ENCODE peak calls at places on chromosomes 16 and 17, in seven cellular contexts. I is ascending aorta, Q is sigmoid colon, V is cardiac muscle cell, W is adrenal gland, O is pancreas, L is thoracic aorta. D is an unnamed sample. For H3K27me3 and H3K36me3, the result is how much of the 10 kb centered on the place peaks cover.

GRCh38 chr17:79038545-79039135 is 14.7 kb downstream of the C1QTNF1 start:
- DNase-seq in W (peak), O (peak), I (peak), Q (peak), V (no peak), L (no peak), D (no peak)

GRCh38 chr17:62919388-62919787 is 46.6 kb upstream of the TANC2 start:
- DNase-seq in L (no peak), O (no peak), V (peak), Q (no peak), I (no peak), W (no peak), D (peak)

GRCh38 chr17:30021708-30022317 is 80.4 kb downstream of the EFCAB5 start:
- DNase-seq in L (no peak), W (peak), V (peak), I (no peak), Q (no peak), O (no peak), D (peak)

GRCh38 chr17:48973806-48974205 is 5.4 kb upstream of the GIP start:
- DNase-seq in W (no peak), O (peak), Q (peak), I (no peak), V (no peak), L (no peak), D (no peak)

GRCh38 chr17:42969006-42969581 is 4.8 kb upstream of the AARSD1 start:
- DNase-seq in V (no peak), Q (no peak), I (no peak), L (no peak), W (peak), O (no peak), D (no peak)

GRCh38 chr16:24499193-24499814 is 40.1 kb upstream of the RBBP6 start:
- DNase-seq in Q (no peak), L (no peak), O (no peak), I (no peak), W (peak), V (peak), D (no peak)

GRCh38 chr16:49280022-49280741 is 1.5 kb downstream of the CBLN1 start:
- DNase-seq in W (no peak), V (peak), Q (no peak), O (peak), I (no peak), L (no peak), D (no peak)

GRCh38 chr16:83935858-83936255 is 17.2 kb upstream of the OSGIN1 start:
- DNase-seq in I (no peak), Q (no peak), O (peak), L (no peak), V (no peak), W (no peak), D (no peak)

GRCh38 chr17:16938496-16939270 is 33.2 kb downstream of the TNFRSF13B start:
- DNase-seq in L (no peak), Q (peak), I (peak), V (peak), W (no peak), O (peak), D (no peak)

GRCh38 chr16:66888647-66889615 is 8.6 kb downstream of the PDP2 start:
- DNase-seq in O (no peak), V (no peak), Q (no peak), L (no peak), I (no peak), W (no peak), D (no peak)

GRCh38 chr16:78289844-78290277 is 190.4 kb downstream of the WWOX start:
- DNase-seq in V (no peak), I (no peak), L (no peak), W (no peak), O (no peak), Q (no peak), D (no peak)

GRCh38 chr16:58378401-58378800 is 13.9 kb upstream of the GINS3 start:
- DNase-seq in W (no peak), V (no peak), Q (no peak), L (no peak), I (no peak), O (no peak), D (no peak)

GRCh38 chr17:413016-413350 is 60.4 kb upstream of the RPH3AL start:
- DNase-seq in V (no peak), L (no peak), I (no peak), W (peak), O (peak), Q (peak), D (no peak)

GRCh38 chr16:75248142-75248535 is 3.3 kb downstream of the BCAR1 start:
- DNase-seq in Q (no peak), V (no peak), W (no peak), I (no peak), O (peak), L (no peak), D (no peak)

GRCh38 chr17:76540381-76541300 is 797 bp downstream of the PRCD start:
- DNase-seq in Q (peak), W (peak), L (peak), V (peak), I (peak), O (peak), D (peak)

GRCh38 chr17:82497483-82498405 is 21.8 kb upstream of the FOXK2 start:
- DNase-seq in L (no peak), O (peak), I (no peak), V (peak), Q (peak), W (peak), D (no peak)

GRCh38 chr17:48615963-48616718 is 1.0 kb upstream of the HOXB8 start:
- DNase-seq in Q (no peak), W (no peak), I (no peak), V (no peak), L (no peak), O (no peak), D (no peak)

GRCh38 chr16:2983706-2984136 is 3.5 kb upstream of the PKMYT1 start:
- DNase-seq in O (peak), L (peak), Q (peak), W (peak), I (peak), V (peak), D (no peak)

GRCh38 chr17:28384281-28385036 is 13.0 kb downstream of the SARM1 start:
- DNase-seq in V (peak), W (peak), O (peak), Q (no peak), I (no peak), L (no peak), D (no peak)

GRCh38 chr17:34519286-34519685 is 60.1 kb upstream of the TMEM132E start:
- DNase-seq in Q (no peak), O (no peak), W (peak), I (no peak), L (no peak), V (peak), D (no peak)

GRCh38 chr17:8421571-8421970 is 14.1 kb upstream of the NDEL1 start:
- DNase-seq in W (no peak), V (no peak), Q (no peak), I (peak), O (no peak), L (no peak), D (no peak)

GRCh38 chr17:20059728-20060188 is 50.6 kb downstream of the SPECC1 start:
- DNase-seq in I (no peak), O (no peak), V (no peak), W (no peak), L (no peak), Q (no peak), D (no peak)

GRCh38 chr17:59675231-59675630 is 32.0 kb downstream of the PTRH2 start:
- DNase-seq in V (no peak), L (no peak), W (no peak), O (no peak), I (no peak), Q (no peak), D (no peak)

GRCh38 chr16:2790631-2791030 is 3.3 kb upstream of the PRSS33 start:
- DNase-seq in Q (peak), W (no peak), O (no peak), I (no peak), V (no peak), L (no peak), D (no peak)

GRCh38 chr17:57578608-57578990 is 166.5 kb downstream of the CCDC182 start:
- DNase-seq in I (no peak), Q (no peak), W (no peak), L (no peak), V (no peak), O (no peak), D (no peak)

GRCh38 chr16:26645629-26646028 is 421.1 kb upstream of the C16orf82 start:
- DNase-seq in L (no peak), V (peak), Q (no peak), W (peak), O (peak), I (no peak), D (no peak)

GRCh38 chr16:4212934-4213296 is 29.0 kb downstream of the SRL start:
- DNase-seq in I (no peak), L (no peak), Q (no peak), O (no peak), W (no peak), V (no peak), D (peak)

GRCh38 chr17:64694207-64694606 is 32.1 kb upstream of the SMURF2 start:
- DNase-seq in Q (no peak), L (peak), O (no peak), I (peak), V (no peak), W (peak), D (no peak)

GRCh38 chr17:27983853-27984252 is 58.6 kb upstream of the NLK start:
- DNase-seq in Q (no peak), W (no peak), I (no peak), O (no peak), V (no peak), L (no peak), D (no peak)

GRCh38 chr16:4663756-4664465 is 29.5 kb upstream of the NUDT16L1 start:
- DNase-seq in I (no peak), V (no peak), L (no peak), O (peak), W (peak), Q (peak), D (no peak)

GRCh38 chr16:4694664-4695451 is 1.5 kb downstream of the NUDT16L1 start:
- DNase-seq in O (peak), L (no peak), I (peak), W (no peak), Q (peak), V (no peak), D (no peak)

GRCh38 chr17:7549401-7550055 is 670 bp downstream of the TNFSF12 start:
- DNase-seq in W (peak), Q (peak), V (no peak), O (no peak), L (no peak), I (no peak), D (no peak)

GRCh38 chr17:18094409-18094807 is 6.7 kb downstream of the DRG2 start:
- DNase-seq in L (no peak), W (no peak), O (no peak), V (no peak), Q (no peak), I (no peak), D (no peak)

GRCh38 chr16:303760-304505 is 21.0 kb downstream of the PDIA2 start:
- DNase-seq in I (no peak), L (no peak), V (no peak), W (peak), Q (no peak), O (no peak), D (no peak)
- TF ChIP-seq CTCF in I (no peak), L (no peak), V (no peak), W (no peak), Q (no peak), O (no peak), D (no peak)

GRCh38 chr16:65644821-65645220 is 523.0 kb upstream of the CDH11 start:
- DNase-seq in L (no peak), Q (no peak), V (no peak), O (no peak), I (no peak), W (no peak), D (no peak)
- H3K27me3 ChIP-seq in L (under half), Q (under half), V (under half), O (under half), I (under half), W (under half), D (under half)

DNA sequence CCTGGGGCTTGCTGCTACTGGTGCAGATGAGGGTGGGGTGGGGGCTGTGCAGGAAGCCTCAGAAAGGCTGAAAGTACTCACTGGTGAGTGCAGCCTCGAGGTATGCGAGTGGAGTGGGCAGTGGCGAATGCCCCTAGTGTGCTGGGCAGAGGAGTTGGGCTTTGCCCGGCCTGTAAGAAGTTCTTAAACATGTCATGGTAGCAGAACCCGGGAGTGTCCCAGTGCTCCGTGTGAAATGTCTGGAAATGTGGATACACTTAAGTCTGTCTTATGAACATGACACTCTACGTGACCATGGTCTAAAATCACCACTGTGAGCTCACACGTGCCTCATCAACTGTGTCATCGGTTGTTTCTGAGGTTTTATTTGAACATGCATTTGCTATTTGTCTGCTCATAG is 1.7 kb downstream of the SMTNL2 start:
- DNase-seq in O (no peak), L (no peak), W (no peak), I (no peak), Q (peak), V (no peak), D (no peak)
- H3K36me3 ChIP-seq in O (under half), L (under half), W (under half), I (under half), Q (under half), V (under half), D (under half)

GRCh38 chr16:8964462-8964861 is 756 bp upstream of the USP7 start:
- DNase-seq in O (no peak), L (no peak), W (no peak), Q (no peak), V (no peak), I (no peak), D (no peak)
- TF ChIP-seq CTCF in O (no peak), L (no peak), W (no peak), Q (no peak), V (no peak), I (no peak), D (no peak)

DNA sequence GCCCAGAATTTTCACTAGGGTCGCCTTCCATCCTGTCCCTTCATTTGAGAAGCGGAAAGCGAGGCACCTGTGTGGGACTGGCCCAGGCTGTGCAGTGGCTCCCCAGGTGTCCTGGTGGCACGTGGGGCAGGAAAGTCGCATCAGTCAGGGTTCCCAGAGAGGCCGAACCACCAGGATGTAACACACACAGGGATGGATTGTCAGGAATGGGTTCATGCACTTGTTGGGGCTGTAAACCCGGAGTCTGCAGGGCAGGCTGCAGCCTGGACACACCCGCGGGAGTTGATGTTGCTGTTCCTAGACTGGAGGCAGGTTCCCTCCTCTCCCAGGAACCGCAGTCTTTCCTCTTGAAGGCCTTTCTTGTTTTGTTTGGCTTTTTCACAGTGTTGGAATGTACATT is 30.7 kb upstream of the RPTOR start:
- DNase-seq in Q (no peak), I (no peak), V (no peak), L (no peak), O (no peak), W (no peak), D (no peak)
- H3K27me3 ChIP-seq in Q (under half), I (under half), V (half or more), L (under half), O (under half), W (under half), D (under half)

DNA sequence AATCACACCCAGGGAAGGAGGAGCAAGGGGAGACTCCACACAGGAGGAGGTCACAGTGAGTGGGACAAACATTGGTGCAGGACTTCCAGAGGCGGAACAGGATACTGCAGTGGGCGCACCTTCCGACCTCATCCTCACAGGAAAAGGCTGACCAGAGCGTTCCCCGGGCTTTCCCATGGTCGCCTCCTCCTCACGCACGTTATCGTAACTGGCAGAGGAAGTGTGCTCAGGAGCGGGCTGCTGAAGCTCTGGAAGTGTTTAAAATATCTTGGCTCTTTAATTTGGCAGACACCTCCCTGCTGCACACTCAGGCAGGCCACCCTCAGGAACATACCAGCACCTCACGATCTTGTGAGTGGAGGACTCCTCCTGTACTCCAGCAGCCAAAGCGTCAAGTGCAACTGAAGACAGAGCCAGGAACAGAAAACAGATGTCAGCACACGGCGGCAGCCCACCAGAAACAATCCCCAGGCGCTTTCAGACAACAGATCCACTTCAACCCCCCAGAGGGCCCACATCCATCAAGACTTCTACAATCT is 17.5 kb downstream of the FANCA start:
- DNase-seq in I (no peak), L (no peak), W (peak), Q (no peak), O (no peak), V (peak), D (no peak)
- H3K36me3 ChIP-seq in I (under half), L (under half), W (under half), Q (under half), O (under half), V (under half), D (under half)

GRCh38 chr16:12898556-12898955 is 2.8 kb upstream of the SHISA9 start:
- DNase-seq in W (no peak), V (no peak), I (no peak), O (no peak), Q (no peak), L (no peak), D (no peak)
- TF ChIP-seq CTCF in W (no peak), V (no peak), I (no peak), O (no peak), Q (no peak), L (no peak), D (no peak)

DNA sequence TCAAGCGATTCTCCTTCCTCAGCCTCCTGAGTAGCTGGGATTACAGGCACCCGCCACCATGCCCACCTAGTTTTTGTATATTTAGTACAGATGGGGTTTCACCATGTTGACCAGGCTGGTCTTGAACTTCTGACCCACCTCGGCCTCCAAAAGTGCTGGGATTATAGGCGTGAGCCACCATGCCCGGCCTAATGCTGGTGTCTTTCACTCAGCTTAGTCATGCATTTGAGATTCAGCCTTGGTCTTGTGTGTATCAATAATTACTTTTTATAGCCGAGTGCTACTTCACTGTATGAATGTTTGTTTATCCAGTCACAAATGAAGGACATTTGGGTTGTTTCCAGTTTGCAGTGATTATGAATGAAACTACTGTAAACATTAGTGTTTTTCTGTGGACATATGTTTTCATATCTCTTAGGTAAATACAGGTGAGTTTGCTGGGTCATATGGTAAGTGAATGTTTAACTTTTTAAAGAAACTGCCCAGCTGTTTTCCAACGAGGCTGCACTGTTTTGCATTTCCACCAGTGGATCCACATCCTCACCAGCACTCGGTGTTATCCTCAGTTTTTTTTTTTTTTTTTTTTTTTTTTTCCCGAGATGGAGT is 11.0 kb upstream of the PLCG2 start:
- DNase-seq in Q (no peak), V (no peak), W (no peak), I (no peak), O (no peak), L (no peak), D (no peak)
- H3K27me3 ChIP-seq in Q (under half), V (under half), W (under half), I (under half), O (under half), L (under half), D (under half)

GRCh38 chr16:71367243-71367976 is 8.9 kb downstream of the CALB2 start:
- DNase-seq in O (peak), Q (no peak), I (no peak), W (peak), L (no peak), V (peak), D (no peak)
- H3K36me3 ChIP-seq in O (under half), Q (under half), I (under half), W (under half), L (under half), V (under half), D (under half)

GRCh38 chr17:45016823-45017222 is 34.6 kb downstream of the DCAKD start:
- DNase-seq in I (no peak), Q (no peak), V (no peak), L (no peak), O (no peak), W (peak), D (no peak)
- TF ChIP-seq CTCF in I (no peak), Q (no peak), V (peak), L (no peak), O (no peak), W (no peak), D (peak)